ENCODE peak calls at places on chromosomes 4 and X, in eight cellular contexts. One of them, this sample, is unnamed.

GRCh38 chr4:81069706-81070331 is 39.3 kb downstream of the BMP3 start:
- DNase-seq in uterus: peak
- DNase-seq in CD4-positive, CD25-positive, alpha-beta regulatory T cell: peak
- DNase-seq in adrenal gland: peak
- DNase-seq in OCI-LY7: peak
- DNase-seq in IMR-90: peak
- DNase-seq in pancreas: no peak
- DNase-seq in ascending aorta: no peak
- DNase-seq in this sample: no peak

GRCh38 chr4:96354036-96354712 is 514.3 kb downstream of the PDHA2 start:
- DNase-seq in CD4-positive, CD25-positive, alpha-beta regulatory T cell: no peak
- DNase-seq in IMR-90: no peak
- DNase-seq in uterus: no peak
- DNase-seq in OCI-LY7: no peak
- DNase-seq in pancreas: no peak
- DNase-seq in adrenal gland: no peak
- DNase-seq in ascending aorta: no peak
- DNase-seq in this sample: no peak

GRCh38 chr4:99648321-99648720 is 9.3 kb downstream of the C4orf54 start:
- DNase-seq in CD4-positive, CD25-positive, alpha-beta regulatory T cell: no peak
- DNase-seq in IMR-90: no peak
- DNase-seq in uterus: no peak
- DNase-seq in pancreas: no peak
- DNase-seq in ascending aorta: no peak
- DNase-seq in adrenal gland: no peak
- DNase-seq in OCI-LY7: no peak
- DNase-seq in this sample: no peak

GRCh38 chr4:3303840-3304715 is 11.3 kb downstream of the RGS12 start:
- DNase-seq in CD4-positive, CD25-positive, alpha-beta regulatory T cell: no peak
- DNase-seq in ascending aorta: no peak
- DNase-seq in OCI-LY7: no peak
- DNase-seq in pancreas: no peak
- DNase-seq in IMR-90: no peak
- DNase-seq in adrenal gland: peak
- DNase-seq in uterus: no peak
- DNase-seq in this sample: no peak

GRCh38 chr4:78250500-78250899 is 193.4 kb downstream of the FRAS1 start:
- DNase-seq in uterus: no peak
- DNase-seq in adrenal gland: no peak
- DNase-seq in IMR-90: no peak
- DNase-seq in pancreas: no peak
- DNase-seq in CD4-positive, CD25-positive, alpha-beta regulatory T cell: no peak
- DNase-seq in ascending aorta: no peak
- DNase-seq in OCI-LY7: peak
- DNase-seq in this sample: no peak

GRCh38 chrX:107676559-107677378 is 48.5 kb downstream of the PRPS1 start:
- DNase-seq in adrenal gland: peak
- DNase-seq in CD4-positive, CD25-positive, alpha-beta regulatory T cell: peak
- DNase-seq in IMR-90: peak
- DNase-seq in ascending aorta: peak
- DNase-seq in pancreas: peak
- DNase-seq in OCI-LY7: peak
- DNase-seq in uterus: peak
- DNase-seq in this sample: peak

GRCh38 chr4:165016971-165017370 is 14.8 kb upstream of the TRIM60 start:
- DNase-seq in ascending aorta: no peak
- DNase-seq in pancreas: no peak
- DNase-seq in IMR-90: no peak
- DNase-seq in uterus: no peak
- DNase-seq in OCI-LY7: no peak
- DNase-seq in CD4-positive, CD25-positive, alpha-beta regulatory T cell: no peak
- DNase-seq in adrenal gland: no peak
- DNase-seq in this sample: no peak

GRCh38 chr4:48575964-48576363 is 85.9 kb downstream of the ZAR1 start:
- DNase-seq in ascending aorta: no peak
- DNase-seq in OCI-LY7: no peak
- DNase-seq in pancreas: no peak
- DNase-seq in uterus: no peak
- DNase-seq in IMR-90: peak
- DNase-seq in CD4-positive, CD25-positive, alpha-beta regulatory T cell: no peak
- DNase-seq in adrenal gland: no peak
- DNase-seq in this sample: no peak

GRCh38 chr4:123477804-123478209 is 81.2 kb downstream of the SPRY1 start:
- DNase-seq in ascending aorta: peak
- DNase-seq in uterus: no peak
- DNase-seq in adrenal gland: peak
- DNase-seq in OCI-LY7: peak
- DNase-seq in CD4-positive, CD25-positive, alpha-beta regulatory T cell: no peak
- DNase-seq in IMR-90: peak
- DNase-seq in pancreas: no peak
- DNase-seq in this sample: no peak

GRCh38 chrX:150148749-150149672 is 210.7 kb upstream of the EOLA2 start:
- DNase-seq in IMR-90: peak
- DNase-seq in CD4-positive, CD25-positive, alpha-beta regulatory T cell: no peak
- DNase-seq in ascending aorta: no peak
- DNase-seq in OCI-LY7: no peak
- DNase-seq in adrenal gland: no peak
- DNase-seq in pancreas: no peak
- DNase-seq in uterus: no peak
- DNase-seq in this sample: peak

GRCh38 chr4:6500481-6501135 is 28.2 kb upstream of the PPP2R2C start:
- DNase-seq in CD4-positive, CD25-positive, alpha-beta regulatory T cell: no peak
- DNase-seq in uterus: no peak
- DNase-seq in adrenal gland: peak
- DNase-seq in OCI-LY7: no peak
- DNase-seq in pancreas: no peak
- DNase-seq in ascending aorta: no peak
- DNase-seq in IMR-90: no peak
- DNase-seq in this sample: no peak

GRCh38 chrX:153460826-153461225 is 9.6 kb downstream of the HAUS7 start:
- DNase-seq in CD4-positive, CD25-positive, alpha-beta regulatory T cell: peak
- DNase-seq in OCI-LY7: peak
- DNase-seq in pancreas: peak
- DNase-seq in IMR-90: peak
- DNase-seq in adrenal gland: peak
- DNase-seq in uterus: peak
- DNase-seq in ascending aorta: no peak
- DNase-seq in this sample: peak

GRCh38 chr4:61200991-61201526 is 933 bp downstream of the ADGRL3 start:
- DNase-seq in OCI-LY7: no peak
- DNase-seq in uterus: no peak
- DNase-seq in pancreas: peak
- DNase-seq in CD4-positive, CD25-positive, alpha-beta regulatory T cell: no peak
- DNase-seq in ascending aorta: no peak
- DNase-seq in IMR-90: no peak
- DNase-seq in adrenal gland: peak
- DNase-seq in this sample: no peak

GRCh38 chr4:76758290-76758882 is 139.6 kb downstream of the SOWAHB start:
- DNase-seq in adrenal gland: peak
- DNase-seq in CD4-positive, CD25-positive, alpha-beta regulatory T cell: no peak
- DNase-seq in pancreas: no peak
- DNase-seq in uterus: no peak
- DNase-seq in OCI-LY7: peak
- DNase-seq in IMR-90: peak
- DNase-seq in ascending aorta: no peak
- DNase-seq in this sample: peak

GRCh38 chrX:9498236-9498635 is 33.4 kb downstream of the TBL1X start:
- DNase-seq in ascending aorta: no peak
- DNase-seq in IMR-90: peak
- DNase-seq in pancreas: no peak
- DNase-seq in adrenal gland: peak
- DNase-seq in uterus: no peak
- DNase-seq in CD4-positive, CD25-positive, alpha-beta regulatory T cell: no peak
- DNase-seq in OCI-LY7: no peak
- DNase-seq in this sample: no peak

GRCh38 chrX:151552721-151553120 is 10.8 kb upstream of the PASD1 start:
- DNase-seq in ascending aorta: no peak
- DNase-seq in CD4-positive, CD25-positive, alpha-beta regulatory T cell: no peak
- DNase-seq in uterus: no peak
- DNase-seq in pancreas: no peak
- DNase-seq in OCI-LY7: no peak
- DNase-seq in IMR-90: no peak
- DNase-seq in adrenal gland: no peak
- DNase-seq in this sample: no peak

GRCh38 chrX:129706395-129707072 is 32.2 kb upstream of the XPNPEP2 start:
- DNase-seq in uterus: no peak
- DNase-seq in OCI-LY7: no peak
- DNase-seq in pancreas: no peak
- DNase-seq in IMR-90: no peak
- DNase-seq in CD4-positive, CD25-positive, alpha-beta regulatory T cell: no peak
- DNase-seq in adrenal gland: peak
- DNase-seq in ascending aorta: no peak
- DNase-seq in this sample: peak

GRCh38 chr4:88257726-88258125 is 26.6 kb downstream of the PPM1K start:
- DNase-seq in IMR-90: no peak
- DNase-seq in ascending aorta: no peak
- DNase-seq in adrenal gland: no peak
- DNase-seq in CD4-positive, CD25-positive, alpha-beta regulatory T cell: no peak
- DNase-seq in uterus: no peak
- DNase-seq in OCI-LY7: no peak
- DNase-seq in pancreas: no peak
- DNase-seq in this sample: no peak

GRCh38 chr4:159422626-159423025 is 319.7 kb downstream of the RAPGEF2 start:
- DNase-seq in OCI-LY7: no peak
- DNase-seq in uterus: no peak
- DNase-seq in IMR-90: no peak
- DNase-seq in ascending aorta: no peak
- DNase-seq in adrenal gland: no peak
- DNase-seq in pancreas: no peak
- DNase-seq in CD4-positive, CD25-positive, alpha-beta regulatory T cell: no peak
- DNase-seq in this sample: no peak

GRCh38 chr4:61938250-61938846 is 738.2 kb downstream of the ADGRL3 start:
- DNase-seq in pancreas: no peak
- DNase-seq in IMR-90: no peak
- DNase-seq in adrenal gland: peak
- DNase-seq in OCI-LY7: no peak
- DNase-seq in CD4-positive, CD25-positive, alpha-beta regulatory T cell: no peak
- DNase-seq in ascending aorta: no peak
- DNase-seq in uterus: no peak
- DNase-seq in this sample: no peak

GRCh38 chr4:55116450-55116849 is 8.9 kb downstream of the KDR start:
- DNase-seq in uterus: no peak
- DNase-seq in IMR-90: no peak
- DNase-seq in CD4-positive, CD25-positive, alpha-beta regulatory T cell: no peak
- DNase-seq in adrenal gland: no peak
- DNase-seq in pancreas: no peak
- DNase-seq in ascending aorta: no peak
- DNase-seq in OCI-LY7: no peak
- DNase-seq in this sample: no peak

GRCh38 chr4:38872620-38873019 is 5.0 kb downstream of the FAM114A1 start:
- DNase-seq in adrenal gland: no peak
- DNase-seq in uterus: no peak
- DNase-seq in IMR-90: peak
- DNase-seq in OCI-LY7: no peak
- DNase-seq in ascending aorta: no peak
- DNase-seq in CD4-positive, CD25-positive, alpha-beta regulatory T cell: no peak
- DNase-seq in pancreas: no peak
- DNase-seq in this sample: no peak
- H3K27ac ChIP-seq in adrenal gland: peak
- H3K27ac ChIP-seq in uterus: peak
- H3K27ac ChIP-seq in IMR-90: peak
- H3K27ac ChIP-seq in OCI-LY7: no peak
- H3K27ac ChIP-seq in ascending aorta: no peak
- H3K27ac ChIP-seq in CD4-positive, CD25-positive, alpha-beta regulatory T cell: no peak
- H3K27ac ChIP-seq in pancreas: no peak
- H3K27ac ChIP-seq in this sample: no peak

GRCh38 chrX:2693526-2694002 is 2.5 kb downstream of the CD99 start:
- DNase-seq in OCI-LY7: peak
- DNase-seq in pancreas: no peak
- DNase-seq in uterus: no peak
- DNase-seq in adrenal gland: no peak
- DNase-seq in ascending aorta: no peak
- DNase-seq in CD4-positive, CD25-positive, alpha-beta regulatory T cell: no peak
- DNase-seq in IMR-90: no peak
- DNase-seq in this sample: no peak
- H3K4me3 ChIP-seq in OCI-LY7: peak
- H3K4me3 ChIP-seq in pancreas: no peak
- H3K4me3 ChIP-seq in uterus: no peak
- H3K4me3 ChIP-seq in adrenal gland: no peak
- H3K4me3 ChIP-seq in ascending aorta: peak
- H3K4me3 ChIP-seq in CD4-positive, CD25-positive, alpha-beta regulatory T cell: peak
- H3K4me3 ChIP-seq in IMR-90: no peak
- H3K4me3 ChIP-seq in this sample: peak

DNA sequence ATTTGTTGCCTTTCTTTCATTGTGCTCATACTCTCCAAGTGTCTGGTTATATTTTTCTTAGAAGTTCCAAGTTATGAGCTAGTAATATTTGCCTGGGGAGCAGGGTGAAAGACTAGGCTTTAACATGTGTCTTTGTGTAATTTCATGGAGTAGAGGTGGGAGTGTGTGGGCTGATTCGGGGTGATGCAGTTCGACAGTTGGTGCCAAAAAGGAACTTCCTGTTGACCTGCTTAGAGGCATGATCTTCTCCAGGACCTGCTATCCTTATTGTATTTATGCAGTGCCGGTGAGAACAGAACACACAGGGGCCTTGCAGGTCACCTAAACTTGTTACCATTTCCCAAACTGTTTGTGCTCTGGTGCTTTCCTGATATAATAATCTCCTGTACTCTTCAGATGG is 21.2 kb downstream of the USP53 start:
- DNase-seq in OCI-LY7: peak
- DNase-seq in pancreas: no peak
- DNase-seq in ascending aorta: no peak
- DNase-seq in uterus: peak
- DNase-seq in IMR-90: no peak
- DNase-seq in CD4-positive, CD25-positive, alpha-beta regulatory T cell: no peak
- DNase-seq in adrenal gland: no peak
- DNase-seq in this sample: no peak
- H3K27ac ChIP-seq in OCI-LY7: peak
- H3K27ac ChIP-seq in pancreas: no peak
- H3K27ac ChIP-seq in ascending aorta: peak
- H3K27ac ChIP-seq in uterus: peak
- H3K27ac ChIP-seq in IMR-90: no peak
- H3K27ac ChIP-seq in CD4-positive, CD25-positive, alpha-beta regulatory T cell: no peak
- H3K27ac ChIP-seq in adrenal gland: no peak
- H3K27ac ChIP-seq in this sample: peak

GRCh38 chr4:174096456-174096855 is 187.0 kb downstream of the FBXO8 start:
- DNase-seq in IMR-90: no peak
- DNase-seq in CD4-positive, CD25-positive, alpha-beta regulatory T cell: no peak
- DNase-seq in OCI-LY7: no peak
- DNase-seq in ascending aorta: no peak
- DNase-seq in pancreas: no peak
- DNase-seq in uterus: no peak
- DNase-seq in adrenal gland: no peak
- DNase-seq in this sample: no peak

GRCh38 chr4:174096999-174097398 is 186.5 kb downstream of the FBXO8 start:
- DNase-seq in IMR-90: no peak
- DNase-seq in CD4-positive, CD25-positive, alpha-beta regulatory T cell: no peak
- DNase-seq in ascending aorta: no peak
- DNase-seq in OCI-LY7: no peak
- DNase-seq in uterus: no peak
- DNase-seq in pancreas: no peak
- DNase-seq in adrenal gland: no peak
- DNase-seq in this sample: no peak

GRCh38 chr4:174100910-174101309 is 182.6 kb downstream of the FBXO8 start:
- DNase-seq in ascending aorta: no peak
- DNase-seq in IMR-90: no peak
- DNase-seq in OCI-LY7: no peak
- DNase-seq in adrenal gland: no peak
- DNase-seq in uterus: no peak
- DNase-seq in pancreas: no peak
- DNase-seq in CD4-positive, CD25-positive, alpha-beta regulatory T cell: no peak
- DNase-seq in this sample: no peak

GRCh38 chr4:174105202-174105601 is 178.3 kb downstream of the FBXO8 start:
- DNase-seq in IMR-90: no peak
- DNase-seq in OCI-LY7: no peak
- DNase-seq in CD4-positive, CD25-positive, alpha-beta regulatory T cell: no peak
- DNase-seq in ascending aorta: no peak
- DNase-seq in pancreas: no peak
- DNase-seq in adrenal gland: no peak
- DNase-seq in uterus: no peak
- DNase-seq in this sample: no peak

GRCh38 chr4:174099712-174100111 is 183.8 kb downstream of the FBXO8 start:
- DNase-seq in OCI-LY7: no peak
- DNase-seq in adrenal gland: no peak
- DNase-seq in ascending aorta: no peak
- DNase-seq in uterus: no peak
- DNase-seq in CD4-positive, CD25-positive, alpha-beta regulatory T cell: no peak
- DNase-seq in pancreas: no peak
- DNase-seq in IMR-90: no peak
- DNase-seq in this sample: no peak
- H3K4me3 ChIP-seq in OCI-LY7: no peak
- H3K4me3 ChIP-seq in adrenal gland: no peak
- H3K4me3 ChIP-seq in ascending aorta: no peak
- H3K4me3 ChIP-seq in uterus: no peak
- H3K4me3 ChIP-seq in CD4-positive, CD25-positive, alpha-beta regulatory T cell: no peak
- H3K4me3 ChIP-seq in pancreas: no peak
- H3K4me3 ChIP-seq in IMR-90: no peak
- H3K4me3 ChIP-seq in this sample: no peak